ENCODE peak calls at places on chromosomes 5 and 9, in four cellular contexts. V is K562, Z is HCT116, Y is H1. M is an unnamed sample.

GRCh38 chr9:118975736-118976135 is 393.5 kb downstream of the BRINP1 start:
- DNase-seq in Y (no peak), V (no peak), Z (no peak), M (no peak)

GRCh38 chr5:68252678-68253520 is 37.3 kb downstream of the PIK3R1 start:
- DNase-seq in Z (peak), Y (peak), V (peak), M (no peak)

GRCh38 chr5:177546262-177546741 is 8.1 kb downstream of the FAM193B start:
- DNase-seq in Y (peak), V (no peak), Z (no peak), M (no peak)

GRCh38 chr5:65923339-65923738 is 3.0 kb upstream of the ERBIN start:
- DNase-seq in Y (no peak), V (no peak), Z (peak), M (no peak)

GRCh38 chr5:443239-444151 is 519 bp downstream of the EXOC3 start:
- DNase-seq in Y (no peak), Z (no peak), V (peak), M (no peak)

GRCh38 chr9:132018957-132019405 is 60.7 kb downstream of the MED27 start:
- DNase-seq in V (no peak), Z (no peak), Y (no peak), M (no peak)

GRCh38 chr5:135857630-135858311 is 23.3 kb downstream of the SLC25A48 start:
- DNase-seq in V (no peak), Y (no peak), Z (no peak), M (no peak)

GRCh38 chr5:139088024-139088423 is 110.1 kb downstream of the SIL1 start:
- DNase-seq in Y (no peak), Z (no peak), V (no peak), M (no peak)

GRCh38 chr5:19258686-19259085 is 729.3 kb downstream of the CDH18 start:
- DNase-seq in V (no peak), Y (no peak), Z (no peak), M (no peak)

GRCh38 chr5:52809884-52810283 is 22.2 kb downstream of the ITGA1 start:
- DNase-seq in V (no peak), Z (no peak), Y (no peak), M (no peak)

GRCh38 chr9:759983-760715 is 81.3 kb upstream of the DMRT1 start:
- DNase-seq in V (no peak), Z (no peak), Y (no peak), M (no peak)

GRCh38 chr9:759541-759940 is 82.0 kb upstream of the DMRT1 start:
- DNase-seq in Y (no peak), V (no peak), Z (no peak), M (no peak)

GRCh38 chr9:762217-762616 is 79.3 kb upstream of the DMRT1 start:
- DNase-seq in V (no peak), Z (no peak), Y (no peak), M (no peak)

GRCh38 chr9:761793-762190 is 79.7 kb upstream of the DMRT1 start:
- DNase-seq in V (no peak), Y (no peak), Z (no peak), M (no peak)

GRCh38 chr9:761155-761792 is 80.2 kb upstream of the DMRT1 start:
- DNase-seq in V (no peak), Y (no peak), Z (no peak), M (no peak)
- TF ChIP-seq EGR1 in V (no peak), Y (no peak), Z (no peak), M (no peak)

DNA sequence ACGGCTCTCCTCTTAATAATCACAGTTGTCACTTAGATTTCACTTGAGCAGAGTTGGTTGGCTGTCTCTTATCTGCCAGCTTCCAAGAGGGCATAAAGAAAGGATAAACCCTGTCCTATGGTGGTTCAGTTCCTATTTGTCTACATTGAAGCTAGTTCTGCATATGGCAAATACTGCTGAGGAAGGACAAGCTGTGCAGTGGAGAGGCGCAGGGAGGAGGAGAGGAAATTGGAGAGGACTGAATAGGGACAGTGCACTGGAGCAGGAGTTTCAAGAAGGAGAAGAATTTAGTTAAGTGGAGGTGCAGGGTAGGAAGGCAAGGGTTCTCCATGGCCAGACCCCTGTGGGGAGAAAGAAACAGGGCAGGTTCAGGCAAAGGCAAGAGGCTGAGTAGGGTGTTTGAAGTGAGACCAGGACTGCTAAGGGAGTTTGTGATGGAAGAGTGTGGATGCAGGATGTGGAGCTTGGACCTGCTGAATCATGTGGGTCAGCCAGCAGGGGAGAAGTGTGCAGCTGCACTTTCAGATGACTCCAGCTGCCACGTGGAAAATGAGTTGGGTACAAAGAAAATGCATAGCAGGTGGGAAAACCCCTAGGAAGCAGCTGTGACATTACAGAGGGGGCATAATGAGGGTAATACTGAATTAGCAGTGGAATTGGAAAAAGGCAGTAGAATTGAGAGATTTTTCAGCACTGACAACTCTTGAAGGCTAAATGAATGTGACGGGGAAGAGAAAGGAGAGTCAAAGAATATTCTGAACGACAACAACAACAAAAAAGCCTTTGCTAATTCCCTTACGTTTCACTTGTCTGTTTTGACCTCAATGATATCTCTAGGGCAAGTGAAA is 66.8 kb downstream of the MAMDC2 start:
- DNase-seq in Z (no peak), V (no peak), Y (no peak), M (no peak)
- TF ChIP-seq EGR1 in Z (no peak), V (no peak), Y (no peak), M (no peak)

GRCh38 chr5:108707145-108707544 is 40.6 kb upstream of the FER start:
- DNase-seq in V (no peak), Z (no peak), Y (no peak), M (no peak)

GRCh38 chr5:108715408-108715807 is 32.3 kb upstream of the FER start:
- DNase-seq in Y (no peak), Z (no peak), V (no peak), M (no peak)

DNA sequence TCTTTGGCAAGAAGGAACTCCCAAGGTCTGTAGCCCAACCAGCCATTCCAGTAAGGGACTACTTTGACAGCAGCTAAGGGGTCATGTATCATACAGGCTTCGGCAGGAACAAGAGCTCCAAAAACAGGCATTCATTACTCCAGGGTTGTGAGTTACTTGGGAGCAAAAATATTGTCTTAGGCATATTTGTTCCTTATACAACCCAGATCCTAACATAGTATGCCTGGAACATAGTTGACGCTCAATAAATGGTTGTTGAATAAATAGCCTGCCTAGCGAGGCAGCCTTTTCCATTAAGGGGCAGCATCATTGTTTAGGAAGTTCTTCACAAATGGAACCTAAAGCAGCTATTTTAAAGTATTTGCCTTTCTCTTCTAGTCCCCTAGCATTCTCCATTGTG is 35.8 kb upstream of the FER start:
- DNase-seq in Y (no peak), Z (no peak), V (no peak), M (no peak)
- TF ChIP-seq EGR1 in Y (no peak), Z (no peak), V (no peak), M (no peak)

GRCh38 chr9:124671861-124672260 is 99.2 kb downstream of the NR6A1 start:
- DNase-seq in Z (no peak), Y (no peak), V (no peak), M (no peak)
- TF ChIP-seq EGR1 in Z (no peak), Y (no peak), V (no peak), M (no peak)

DNA sequence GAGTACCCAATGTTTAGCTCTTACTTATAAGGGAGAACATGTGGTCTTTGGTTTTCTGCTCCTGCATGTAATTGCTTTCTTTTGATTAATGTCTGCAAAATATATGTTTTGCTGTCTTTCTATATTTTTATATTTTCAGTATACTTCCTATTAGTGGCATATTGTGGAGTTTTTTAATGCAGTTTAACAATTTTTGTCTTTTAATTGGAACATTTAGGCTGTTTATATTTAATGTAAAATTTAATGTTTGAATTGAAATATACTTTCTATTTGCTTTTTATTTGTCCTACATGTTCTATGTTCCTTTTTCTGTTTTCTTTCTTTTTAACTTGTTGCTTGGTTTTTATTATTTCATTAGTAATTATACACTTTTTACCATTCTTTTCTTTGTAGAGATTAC is 4.9 kb downstream of the ECM2 start:
- DNase-seq in V (no peak), Y (no peak), Z (no peak), M (no peak)
- TF ChIP-seq EGR1 in V (no peak), Y (no peak), Z (no peak), M (no peak)

GRCh38 chr9:72977670-72978069 is 24.8 kb upstream of the ALDH1A1 start:
- DNase-seq in V (no peak), Y (no peak), Z (no peak), M (no peak)

GRCh38 chr9:72980600-72981265 is 27.9 kb upstream of the ALDH1A1 start:
- DNase-seq in V (no peak), Z (no peak), Y (no peak), M (no peak)

GRCh38 chr9:72979405-72980100 is 26.7 kb upstream of the ALDH1A1 start:
- DNase-seq in Z (no peak), Y (no peak), V (no peak), M (no peak)

GRCh38 chr9:72980183-72980582 is 27.3 kb upstream of the ALDH1A1 start:
- DNase-seq in Z (no peak), V (no peak), Y (no peak), M (no peak)

GRCh38 chr9:72978724-72979123 is 25.9 kb upstream of the ALDH1A1 start:
- DNase-seq in Z (no peak), Y (no peak), V (no peak), M (no peak)
- TF ChIP-seq EGR1 in Z (no peak), Y (no peak), V (no peak), M (no peak)

DNA sequence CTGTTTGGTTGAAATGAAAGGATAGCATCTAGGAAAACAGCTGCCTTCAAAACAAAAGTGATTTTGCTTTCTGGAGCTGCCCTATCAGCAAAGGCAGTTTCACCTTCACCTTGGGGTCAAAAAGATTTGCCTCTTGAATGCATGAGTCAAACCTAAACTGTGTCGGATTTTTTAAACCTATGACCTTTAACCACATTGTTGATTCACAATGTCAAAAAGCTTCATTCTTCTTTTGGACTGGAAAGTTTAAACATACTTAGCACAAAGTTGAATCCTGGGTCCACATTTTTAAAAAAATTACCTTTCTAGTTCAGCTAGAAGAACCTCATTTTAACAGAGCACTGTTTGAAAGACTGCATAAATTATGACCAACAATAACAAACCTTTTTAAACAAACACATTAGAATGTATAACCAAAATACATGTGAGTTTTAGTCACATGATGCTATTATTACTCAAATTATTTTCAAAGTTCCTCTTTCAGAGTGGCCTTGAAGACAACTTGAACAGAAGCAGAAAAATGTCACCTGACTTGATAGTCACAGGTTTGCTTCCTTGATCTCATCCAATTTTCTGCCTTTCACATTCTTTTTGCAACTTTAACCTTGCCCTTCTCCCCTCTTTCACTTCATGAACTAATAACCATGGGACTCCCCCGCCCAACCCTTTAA is 109.7 kb upstream of the LHFPL2 start:
- DNase-seq in V (no peak), Y (no peak), Z (no peak), M (peak)
- TF ChIP-seq EGR1 in V (no peak), Y (no peak), Z (no peak), M (no peak)

DNA sequence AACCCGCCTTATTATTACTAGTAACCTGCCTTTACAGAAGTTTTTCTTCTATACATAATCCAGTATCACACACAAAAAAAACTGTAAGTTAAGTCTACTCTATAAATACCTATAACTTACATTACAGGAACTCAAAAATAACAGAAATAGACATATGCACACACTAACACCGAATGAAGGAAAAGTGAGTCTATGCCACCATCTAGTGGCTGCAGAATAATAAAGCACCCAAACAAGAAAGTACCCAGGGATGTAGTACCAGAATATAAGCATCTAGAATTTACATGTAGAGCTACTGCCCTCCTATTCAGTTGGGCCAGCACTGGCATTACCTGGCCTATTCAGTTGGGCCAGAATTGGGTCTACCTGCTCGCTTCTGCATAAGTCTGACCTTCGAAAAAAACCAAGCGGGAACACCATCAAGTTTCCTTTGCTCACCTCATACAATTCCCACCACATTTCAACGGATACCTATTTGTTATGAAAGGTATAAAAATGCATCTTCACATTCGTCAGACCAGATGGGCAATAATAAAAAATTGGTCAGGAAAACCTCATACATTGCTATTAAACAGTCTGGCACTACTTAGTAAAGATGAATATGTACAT is 4.0 kb upstream of the NIPSNAP3A start:
- DNase-seq in V (peak), Z (peak), Y (no peak), M (peak)
- TF ChIP-seq EGR1 in V (no peak), Z (no peak), Y (no peak), M (no peak)

GRCh38 chr9:105281926-105282325 is 37.5 kb downstream of the SLC44A1 start:
- DNase-seq in Y (no peak), Z (no peak), V (no peak), M (no peak)

GRCh38 chr9:105284463-105284862 is 40.0 kb downstream of the SLC44A1 start:
- DNase-seq in Y (no peak), Z (no peak), V (no peak), M (no peak)

GRCh38 chr9:105282870-105283621 is 38.6 kb downstream of the SLC44A1 start:
- DNase-seq in Z (no peak), V (no peak), Y (no peak), M (no peak)

GRCh38 chr9:105286098-105286497 is 41.6 kb downstream of the SLC44A1 start:
- DNase-seq in Z (no peak), V (no peak), Y (no peak), M (no peak)

DNA sequence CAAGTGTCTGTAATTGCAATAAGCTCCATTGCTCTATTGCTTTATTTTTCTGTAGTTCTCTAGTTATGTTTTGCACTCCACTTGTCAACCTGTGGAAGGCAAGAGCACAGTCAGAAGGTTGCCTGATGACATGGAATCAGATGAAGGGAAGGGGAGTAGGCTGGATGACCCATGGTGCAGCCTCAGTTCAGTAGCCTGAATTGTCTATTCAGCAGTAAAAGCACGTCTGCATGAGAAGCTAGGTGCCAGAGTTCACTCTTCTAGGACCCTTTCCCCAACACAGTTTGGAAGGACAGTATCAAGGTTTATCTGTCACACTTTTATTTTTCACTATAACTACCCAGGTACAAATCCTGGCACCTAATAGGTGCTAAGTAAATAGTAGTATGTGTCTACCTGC is 39.3 kb downstream of the SLC44A1 start:
- DNase-seq in Y (no peak), Z (no peak), V (no peak), M (no peak)
- TF ChIP-seq EGR1 in Y (no peak), Z (no peak), V (no peak), M (no peak)